ENCODE peak calls at places on chromosomes 7 and 10, in six cellular contexts. One of them, this sample, is unnamed.

GRCh38 chr7:101018271-101019167 is 1.4 kb upstream of the MUC17 start:
- DNase-seq in activated CD8-positive, alpha-beta memory T cell treated with anti-CD3 and anti-CD28 coated beads, Interleukin-2, amount 50 U/mL, for 48 hours: peak; percentile 61
- DNase-seq in AG09319: no peak
- DNase-seq in B cell: no peak
- DNase-seq in memory B cell: no peak
- DNase-seq in left cardiac atrium: no peak
- DNase-seq in this sample: no peak

GRCh38 chr7:16129431-16130126 is 291.8 kb downstream of the CRPPA start:
- DNase-seq in activated CD8-positive, alpha-beta memory T cell treated with anti-CD3 and anti-CD28 coated beads, Interleukin-2, amount 50 U/mL, for 48 hours: no peak
- DNase-seq in AG09319: no peak
- DNase-seq in B cell: no peak
- DNase-seq in memory B cell: no peak
- DNase-seq in left cardiac atrium: no peak
- DNase-seq in this sample: peak; percentile 3

GRCh38 chr7:48627153-48627552 is 297.2 kb upstream of the CDC14C start:
- DNase-seq in activated CD8-positive, alpha-beta memory T cell treated with anti-CD3 and anti-CD28 coated beads, Interleukin-2, amount 50 U/mL, for 48 hours: no peak
- DNase-seq in AG09319: no peak
- DNase-seq in B cell: no peak
- DNase-seq in memory B cell: no peak
- DNase-seq in left cardiac atrium: no peak
- DNase-seq in this sample: no peak

GRCh38 chr10:97127507-97127906 is 58.3 kb downstream of the SLIT1 start:
- DNase-seq in activated CD8-positive, alpha-beta memory T cell treated with anti-CD3 and anti-CD28 coated beads, Interleukin-2, amount 50 U/mL, for 48 hours: no peak
- DNase-seq in AG09319: no peak
- DNase-seq in B cell: no peak
- DNase-seq in memory B cell: no peak
- DNase-seq in left cardiac atrium: no peak
- DNase-seq in this sample: no peak

GRCh38 chr7:133843341-133843740 is 283.8 kb upstream of the LRGUK start:
- DNase-seq in activated CD8-positive, alpha-beta memory T cell treated with anti-CD3 and anti-CD28 coated beads, Interleukin-2, amount 50 U/mL, for 48 hours: no peak
- DNase-seq in AG09319: no peak
- DNase-seq in B cell: no peak
- DNase-seq in memory B cell: no peak
- DNase-seq in left cardiac atrium: no peak
- DNase-seq in this sample: no peak

GRCh38 chr7:134527979-134528371 is 608 bp downstream of the AKR1B10 start:
- DNase-seq in activated CD8-positive, alpha-beta memory T cell treated with anti-CD3 and anti-CD28 coated beads, Interleukin-2, amount 50 U/mL, for 48 hours: no peak
- DNase-seq in AG09319: peak; percentile 52
- DNase-seq in B cell: no peak
- DNase-seq in memory B cell: no peak
- DNase-seq in left cardiac atrium: no peak
- DNase-seq in this sample: no peak

GRCh38 chr7:149831730-149832219 is 6.4 kb upstream of the ZNF862 start:
- DNase-seq in activated CD8-positive, alpha-beta memory T cell treated with anti-CD3 and anti-CD28 coated beads, Interleukin-2, amount 50 U/mL, for 48 hours: no peak
- DNase-seq in AG09319: no peak
- DNase-seq in B cell: no peak
- DNase-seq in memory B cell: no peak
- DNase-seq in left cardiac atrium: no peak
- DNase-seq in this sample: no peak

GRCh38 chr10:33570495-33570894 is 236.0 kb upstream of the NRP1 start:
- DNase-seq in activated CD8-positive, alpha-beta memory T cell treated with anti-CD3 and anti-CD28 coated beads, Interleukin-2, amount 50 U/mL, for 48 hours: no peak
- DNase-seq in AG09319: no peak
- DNase-seq in B cell: no peak
- DNase-seq in memory B cell: no peak
- DNase-seq in left cardiac atrium: no peak
- DNase-seq in this sample: no peak

GRCh38 chr7:131829911-131830310 is 273.5 kb upstream of the PODXL start:
- DNase-seq in activated CD8-positive, alpha-beta memory T cell treated with anti-CD3 and anti-CD28 coated beads, Interleukin-2, amount 50 U/mL, for 48 hours: no peak
- DNase-seq in AG09319: no peak
- DNase-seq in B cell: no peak
- DNase-seq in memory B cell: no peak
- DNase-seq in left cardiac atrium: peak; percentile 33
- DNase-seq in this sample: no peak

GRCh38 chr7:107039199-107039900 is 5.2 kb upstream of the PRKAR2B start:
- DNase-seq in activated CD8-positive, alpha-beta memory T cell treated with anti-CD3 and anti-CD28 coated beads, Interleukin-2, amount 50 U/mL, for 48 hours: no peak
- DNase-seq in AG09319: no peak
- DNase-seq in B cell: no peak
- DNase-seq in memory B cell: no peak
- DNase-seq in left cardiac atrium: no peak
- DNase-seq in this sample: no peak

GRCh38 chr7:494906-495305 is 24.7 kb downstream of the PDGFA start:
- DNase-seq in activated CD8-positive, alpha-beta memory T cell treated with anti-CD3 and anti-CD28 coated beads, Interleukin-2, amount 50 U/mL, for 48 hours: no peak
- DNase-seq in AG09319: no peak
- DNase-seq in B cell: no peak
- DNase-seq in memory B cell: no peak
- DNase-seq in left cardiac atrium: peak; percentile 16
- DNase-seq in this sample: no peak

GRCh38 chr7:151315038-151315655 is 26.5 kb upstream of the NUB1 start:
- DNase-seq in activated CD8-positive, alpha-beta memory T cell treated with anti-CD3 and anti-CD28 coated beads, Interleukin-2, amount 50 U/mL, for 48 hours: peak; percentile 82
- DNase-seq in AG09319: peak; percentile 22
- DNase-seq in B cell: peak; percentile 81
- DNase-seq in memory B cell: peak; percentile 89
- DNase-seq in left cardiac atrium: peak; percentile 68
- DNase-seq in this sample: peak; percentile 74

GRCh38 chr10:38003026-38003425 is 7.4 kb upstream of the ZNF33A start:
- DNase-seq in activated CD8-positive, alpha-beta memory T cell treated with anti-CD3 and anti-CD28 coated beads, Interleukin-2, amount 50 U/mL, for 48 hours: no peak
- DNase-seq in AG09319: no peak
- DNase-seq in B cell: no peak
- DNase-seq in memory B cell: no peak
- DNase-seq in left cardiac atrium: no peak
- DNase-seq in this sample: no peak

GRCh38 chr7:158548726-158549125 is 38.9 kb downstream of the PTPRN2 start:
- DNase-seq in activated CD8-positive, alpha-beta memory T cell treated with anti-CD3 and anti-CD28 coated beads, Interleukin-2, amount 50 U/mL, for 48 hours: no peak
- DNase-seq in AG09319: no peak
- DNase-seq in B cell: no peak
- DNase-seq in memory B cell: no peak
- DNase-seq in left cardiac atrium: no peak
- DNase-seq in this sample: no peak

GRCh38 chr10:57785546-57785945 is 482.1 kb downstream of the IPMK start:
- DNase-seq in activated CD8-positive, alpha-beta memory T cell treated with anti-CD3 and anti-CD28 coated beads, Interleukin-2, amount 50 U/mL, for 48 hours: no peak
- DNase-seq in AG09319: no peak
- DNase-seq in B cell: no peak
- DNase-seq in memory B cell: no peak
- DNase-seq in left cardiac atrium: no peak
- DNase-seq in this sample: no peak

GRCh38 chr7:84248267-84248666 is 53.7 kb upstream of the SEMA3A start:
- DNase-seq in activated CD8-positive, alpha-beta memory T cell treated with anti-CD3 and anti-CD28 coated beads, Interleukin-2, amount 50 U/mL, for 48 hours: no peak
- DNase-seq in AG09319: no peak
- DNase-seq in B cell: no peak
- DNase-seq in memory B cell: no peak
- DNase-seq in left cardiac atrium: no peak
- DNase-seq in this sample: no peak

GRCh38 chr7:153847828-153848227 is 204.4 kb upstream of the DPP6 start:
- DNase-seq in activated CD8-positive, alpha-beta memory T cell treated with anti-CD3 and anti-CD28 coated beads, Interleukin-2, amount 50 U/mL, for 48 hours: no peak
- DNase-seq in AG09319: no peak
- DNase-seq in B cell: no peak
- DNase-seq in memory B cell: no peak
- DNase-seq in left cardiac atrium: no peak
- DNase-seq in this sample: no peak

GRCh38 chr7:98354052-98354451 is 46.8 kb downstream of the BAIAP2L1 start:
- DNase-seq in activated CD8-positive, alpha-beta memory T cell treated with anti-CD3 and anti-CD28 coated beads, Interleukin-2, amount 50 U/mL, for 48 hours: no peak
- DNase-seq in AG09319: no peak
- DNase-seq in B cell: no peak
- DNase-seq in memory B cell: no peak
- DNase-seq in left cardiac atrium: no peak
- DNase-seq in this sample: no peak

GRCh38 chr7:121395494-121395960 is 581 bp downstream of the FAM3C start:
- DNase-seq in activated CD8-positive, alpha-beta memory T cell treated with anti-CD3 and anti-CD28 coated beads, Interleukin-2, amount 50 U/mL, for 48 hours: peak; percentile 77
- DNase-seq in AG09319: no peak
- DNase-seq in B cell: peak; percentile 64
- DNase-seq in memory B cell: peak; percentile 72
- DNase-seq in left cardiac atrium: no peak
- DNase-seq in this sample: peak; percentile 61

GRCh38 chr10:79349766-79350406 is 2.6 kb downstream of the PPIF start:
- DNase-seq in activated CD8-positive, alpha-beta memory T cell treated with anti-CD3 and anti-CD28 coated beads, Interleukin-2, amount 50 U/mL, for 48 hours: no peak
- DNase-seq in AG09319: no peak
- DNase-seq in B cell: no peak
- DNase-seq in memory B cell: no peak
- DNase-seq in left cardiac atrium: no peak
- DNase-seq in this sample: no peak